ENCODE peak calls at places on chromosome 11, in eight cellular contexts. B is Peyer's patch, V is adrenal gland, I is heart left ventricle, S is stomach, F is endothelial cell of umbilical vein, N is GM12878, Y is breast epithelium. J is an unnamed sample.

GRCh38 chr11:82906236-82906635 is 4.7 kb downstream of the DDIAS start:
- DNase-seq in V (no peak), S (no peak), Y (no peak), N (no peak), F (peak), B (no peak), I (no peak), J (no peak)

GRCh38 chr11:1402355-1402754 is 12.6 kb downstream of the BRSK2 start:
- DNase-seq in Y (no peak), F (no peak), I (no peak), B (no peak), S (no peak), N (no peak), V (no peak), J (no peak)

GRCh38 chr11:124623861-124624525 is 1.3 kb downstream of the TBRG1 start:
- DNase-seq in B (no peak), Y (no peak), I (no peak), S (no peak), V (no peak), N (no peak), F (peak), J (no peak)

GRCh38 chr11:94809251-94809650 is 41.1 kb downstream of the AMOTL1 start:
- DNase-seq in S (no peak), V (no peak), I (no peak), Y (no peak), B (no peak), N (no peak), F (no peak), J (no peak)

GRCh38 chr11:2439820-2440219 is 4.5 kb downstream of the TRPM5 start:
- DNase-seq in F (no peak), I (no peak), V (no peak), Y (no peak), B (no peak), S (no peak), N (no peak), J (no peak)

GRCh38 chr11:69442807-69443137 is 38.7 kb upstream of the LINC01488 start:
- DNase-seq in F (no peak), I (peak), V (peak), S (no peak), Y (no peak), B (peak), N (no peak), J (peak)

GRCh38 chr11:117290809-117291396 is at the start of gene BACE1-AS:
- DNase-seq in N (no peak), S (no peak), Y (no peak), B (no peak), F (no peak), I (no peak), V (no peak), J (no peak)

GRCh38 chr11:100876826-100877545 is 189.9 kb downstream of the ARHGAP42 start:
- DNase-seq in B (no peak), V (no peak), I (peak), S (no peak), N (no peak), Y (no peak), F (peak), J (no peak)

GRCh38 chr11:72069787-72070251 is 10.5 kb downstream of the NUMA1 start:
- DNase-seq in S (peak), B (peak), Y (peak), V (peak), I (peak), N (no peak), F (peak), J (peak)

GRCh38 chr11:17637901-17638300 is 81.5 kb upstream of the MYOD1 start:
- DNase-seq in S (no peak), V (no peak), I (no peak), N (no peak), B (no peak), Y (no peak), F (no peak), J (no peak)

GRCh38 chr11:105367129-105367528 is 227.6 kb upstream of the CARD18 start:
- DNase-seq in B (no peak), I (no peak), Y (no peak), F (no peak), N (no peak), S (no peak), V (no peak), J (no peak)

GRCh38 chr11:27405134-27405533 is 42.1 kb upstream of the CCDC34 start:
- DNase-seq in B (no peak), Y (no peak), N (no peak), I (no peak), S (no peak), F (no peak), V (no peak), J (no peak)

GRCh38 chr11:84019576-84020194 is 733.5 kb upstream of the CCDC90B start:
- DNase-seq in B (no peak), I (no peak), N (no peak), F (no peak), Y (no peak), V (peak), S (no peak), J (no peak)

DNA sequence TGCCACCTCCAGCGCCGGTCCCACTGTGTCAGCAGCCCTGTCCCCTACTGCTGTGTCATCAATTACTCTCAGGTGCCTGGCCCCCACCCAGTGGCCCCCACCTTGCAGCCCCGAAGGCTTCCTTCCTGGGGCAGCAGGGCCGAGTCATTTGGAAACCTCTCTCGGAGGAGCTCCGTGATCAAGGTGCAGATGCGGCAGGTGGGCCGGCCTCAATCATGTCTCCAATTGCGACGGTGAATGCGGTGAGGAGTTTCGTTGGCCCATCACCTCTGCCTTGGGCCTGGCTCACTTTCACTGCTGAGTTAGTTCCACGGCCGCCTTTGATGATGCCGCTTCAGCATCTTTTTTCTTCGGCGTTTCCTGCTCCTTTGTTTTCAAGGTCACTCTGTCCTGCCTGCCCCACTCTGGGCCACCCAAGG is 11.3 kb upstream of the CXCR5 start:
- DNase-seq in B (peak), I (no peak), F (no peak), V (no peak), S (no peak), Y (no peak), N (no peak), J (no peak)
- H3K27ac ChIP-seq in B (no peak), I (no peak), F (no peak), V (no peak), S (no peak), Y (no peak), N (no peak), J (no peak)

GRCh38 chr11:62671604-62672528 is at the start of the genes LBHD1 and UQCC3:
- DNase-seq in S (peak), F (peak), N (no peak), V (peak), I (peak), B (peak), Y (peak), J (peak)
- TF ChIP-seq POLR2A in S (peak), F (peak), N (peak), V (peak), I (no peak), B (peak), Y (peak), J (peak)

DNA sequence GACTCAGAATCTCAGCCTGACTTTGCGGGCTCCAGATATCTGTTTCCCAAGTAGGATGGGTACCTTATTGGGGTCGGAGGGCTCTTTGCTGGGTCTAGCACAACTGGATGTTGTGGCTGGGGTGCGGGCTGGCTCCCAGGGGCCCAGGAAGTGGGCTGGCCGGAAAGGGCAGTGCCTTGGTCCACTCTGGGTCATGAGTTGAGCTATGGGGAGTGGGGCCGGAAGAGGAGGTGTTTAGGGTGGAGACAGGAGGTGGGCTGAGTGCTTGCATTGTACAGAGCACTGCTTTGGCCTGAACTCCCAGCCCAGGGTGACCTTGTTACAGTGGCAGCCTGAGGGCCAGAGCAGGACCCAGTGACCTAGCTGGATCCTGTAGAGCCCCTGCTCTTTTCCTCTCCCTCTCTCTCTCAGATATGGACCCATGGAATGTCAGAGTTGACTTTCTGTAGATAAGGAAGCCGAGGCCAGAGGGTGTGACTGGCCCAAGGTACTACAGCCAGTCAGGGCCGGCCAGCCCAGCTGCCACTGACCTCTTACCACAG is 13.2 kb downstream of the PHLDB1 start:
- DNase-seq in N (no peak), S (no peak), F (no peak), Y (no peak), V (no peak), B (no peak), I (peak), J (no peak)
- H3K27ac ChIP-seq in N (no peak), S (peak), F (peak), Y (peak), V (peak), B (peak), I (peak), J (no peak)

GRCh38 chr11:18641677-18642076 is 7.5 kb upstream of the SPTY2D1 start:
- DNase-seq in S (no peak), B (no peak), Y (no peak), V (no peak), I (no peak), F (no peak), N (no peak), J (no peak)
- TF ChIP-seq POLR2A in S (no peak), B (no peak), Y (no peak), V (no peak), I (no peak), F (no peak), N (no peak), J (no peak)

DNA sequence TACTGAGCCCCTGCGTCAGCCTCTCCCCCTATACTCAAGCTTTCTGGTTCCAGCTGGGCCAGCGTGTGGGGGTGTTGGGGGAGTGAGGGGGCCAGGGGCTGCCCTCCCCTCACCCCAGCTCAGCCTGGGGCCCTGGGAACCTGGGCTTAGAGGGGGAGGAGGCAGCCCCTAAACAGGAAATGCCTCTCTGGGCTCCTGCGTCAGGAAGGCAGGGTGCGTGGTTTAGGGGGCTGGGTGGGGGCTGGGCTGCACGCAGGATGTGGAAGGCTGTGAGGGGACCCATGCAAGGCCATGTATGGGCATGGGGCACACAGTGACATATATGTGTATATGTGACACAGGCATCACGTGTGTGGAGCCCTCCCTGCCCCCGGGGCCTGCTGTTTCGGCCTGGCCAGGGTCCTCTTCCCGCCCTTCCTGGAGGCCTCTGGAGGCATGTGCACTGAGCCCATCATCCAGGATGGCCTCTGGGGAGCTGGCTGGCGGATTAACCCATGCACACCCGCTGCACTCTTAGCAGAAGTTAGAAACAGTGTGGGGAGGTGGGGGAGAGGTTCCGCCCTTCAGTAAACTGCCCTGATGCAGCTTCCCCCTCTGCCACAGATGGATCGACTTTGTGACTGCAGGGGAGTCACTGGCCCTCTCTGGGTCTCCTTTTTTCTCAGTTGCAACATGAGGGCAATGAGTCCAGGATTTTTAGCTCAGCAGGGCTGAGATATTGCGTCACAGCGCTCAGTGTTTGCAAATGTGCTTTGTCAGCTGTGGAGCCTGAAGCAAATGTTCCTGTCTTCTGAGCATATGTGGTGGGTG is 1.1 kb upstream of the CD248 start:
- DNase-seq in F (no peak), N (no peak), V (peak), S (peak), B (peak), Y (no peak), I (peak), J (no peak)
- H3K27ac ChIP-seq in F (no peak), N (peak), V (peak), S (peak), B (peak), Y (peak), I (peak), J (peak)

GRCh38 chr11:78139422-78140391 is at the start of gene ALG8:
- DNase-seq in Y (peak), V (peak), F (peak), B (peak), N (peak), S (peak), I (peak), J (peak)
- TF ChIP-seq POLR2A in Y (no peak), V (peak), F (peak), B (peak), N (peak), S (peak), I (no peak), J (peak)

GRCh38 chr11:78061088-78061920 is 2.4 kb upstream of the THRSP start:
- DNase-seq in I (peak), B (no peak), Y (peak), S (peak), N (no peak), F (no peak), V (peak), J (peak)
- H3K27ac ChIP-seq in I (no peak), B (no peak), Y (peak), S (peak), N (no peak), F (no peak), V (peak), J (peak)

GRCh38 chr11:126282742-126283591 is at the start of gene TIRAP:
- DNase-seq in I (peak), F (peak), Y (peak), S (peak), V (peak), N (no peak), B (peak), J (peak)
- TF ChIP-seq POLR2A in I (no peak), F (peak), Y (no peak), S (no peak), V (peak), N (peak), B (peak), J (peak)

GRCh38 chr11:289145-289705 is 299 bp downstream of the PGGHG start:
- DNase-seq in F (no peak), V (no peak), N (no peak), I (no peak), B (no peak), S (no peak), Y (no peak), J (no peak)
- H3K27ac ChIP-seq in F (no peak), V (no peak), N (no peak), I (peak), B (peak), S (no peak), Y (peak), J (no peak)

J was measured in right lobe of liver.